ENCODE peak calls at places on chromosomes 4 and X, in five cellular contexts. P, G, F, H and A are unnamed samples.

GRCh38 chr4:147160908-147161513 is 215.3 kb upstream of the TTC29 start:
- DNase-seq in F (peak; percentile 10), H (peak; percentile 67), P (peak; percentile 77), G (no peak), A (peak; percentile 76)

GRCh38 chr4:13700196-13701140 is 72.9 kb upstream of the BOD1L1 start:
- DNase-seq in F (no peak), P (peak; percentile 94), H (peak; percentile 97), G (no peak), A (no peak)

GRCh38 chrX:149563359-149563758 is 13.6 kb upstream of the HSFX3 start:
- DNase-seq in P (no peak), F (no peak), G (no peak), H (no peak), A (no peak)

GRCh38 chr4:119329837-119330620 is 8.1 kb upstream of the FABP2 start:
- DNase-seq in F (no peak), H (no peak), G (no peak), P (no peak), A (no peak)

GRCh38 chrX:111671668-111672067 is 9.3 kb upstream of the ALG13 start:
- DNase-seq in P (no peak), H (peak; percentile 7), F (no peak), G (no peak), A (no peak)

GRCh38 chr4:106264331-106264728 is 51.7 kb downstream of the TBCK start:
- DNase-seq in F (no peak), H (no peak), P (no peak), G (no peak), A (no peak)

GRCh38 chr4:165580379-165580905 is 201.6 kb downstream of the CPE start:
- DNase-seq in G (peak; percentile 22), F (no peak), H (peak; percentile 99), P (peak; percentile 88), A (no peak)

GRCh38 chr4:38667005-38667771 is 3.2 kb downstream of the KLF3 start:
- DNase-seq in P (peak; percentile 99), F (peak; percentile 95), H (peak; percentile 99), G (peak; percentile 88), A (no peak)

GRCh38 chrX:8548446-8548845 is 83.8 kb downstream of the VCX3B start:
- DNase-seq in F (no peak), G (no peak), H (no peak), P (no peak), A (no peak)

GRCh38 chr4:7195546-7196282 is 3.4 kb downstream of the SORCS2 start:
- DNase-seq in P (peak; percentile 79), F (no peak), H (peak; percentile 55), G (peak; percentile 18), A (no peak)

GRCh38 chr4:41331224-41331623 is 74.5 kb downstream of the UCHL1 start:
- DNase-seq in H (no peak), P (peak; percentile 8), G (no peak), F (no peak), A (no peak)

GRCh38 chr4:67615119-67615518 is 56.6 kb downstream of the STAP1 start:
- DNase-seq in G (no peak), P (no peak), F (peak; percentile 63), H (no peak), A (no peak)

GRCh38 chr4:102430511-102430910 is 70.6 kb upstream of the NFKB1 start:
- DNase-seq in H (peak; percentile 39), G (no peak), F (no peak), P (peak; percentile 42), A (no peak)

GRCh38 chrX:134743121-134743520 is 84.8 kb upstream of the PLAC1 start:
- DNase-seq in G (no peak), F (no peak), H (peak; percentile 72), P (peak; percentile 66), A (no peak)

GRCh38 chr4:119733431-119733830 is 104.8 kb upstream of the PDE5A start:
- DNase-seq in F (no peak), H (no peak), P (peak; percentile 35), G (no peak), A (no peak)

GRCh38 chrX:110219920-110220319 is 98.0 kb downstream of the AMMECR1 start:
- DNase-seq in H (peak; percentile 77), P (peak; percentile 53), F (no peak), G (no peak), A (no peak)

GRCh38 chr4:176742211-176742610 is 50.5 kb downstream of the VEGFC start:
- DNase-seq in G (no peak), H (no peak), P (no peak), F (no peak), A (no peak)

GRCh38 chrX:143058096-143058495 is 32.4 kb downstream of the SPANXN4 start:
- DNase-seq in G (no peak), F (no peak), H (no peak), P (no peak), A (no peak)

GRCh38 chrX:427812-428725 is 41.4 kb upstream of the PPP2R3B start:
- DNase-seq in P (no peak), G (no peak), F (peak; percentile 27), H (no peak), A (no peak)

GRCh38 chrX:41935827-41936226 is 12.5 kb upstream of the CASK start:
- DNase-seq in G (no peak), H (no peak), P (no peak), F (no peak), A (no peak)

GRCh38 chrX:40154853-40155616 is 57.3 kb upstream of the BCOR start:
- DNase-seq in H (peak; percentile 52), G (peak; percentile 84), P (peak; percentile 61), F (peak; percentile 78), A (peak; percentile 75)

GRCh38 chrX:135652602-135653001 is 60.8 kb upstream of the CT45A1 start:
- DNase-seq in F (no peak), P (no peak), G (no peak), H (no peak), A (no peak)

GRCh38 chr4:38577482-38577881 is 86.5 kb upstream of the KLF3 start:
- DNase-seq in F (no peak), G (no peak), P (no peak), H (no peak), A (no peak)

GRCh38 chr4:123953556-123953955 is 557.0 kb downstream of the SPRY1 start:
- DNase-seq in F (no peak), H (no peak), P (no peak), G (no peak), A (no peak)

GRCh38 chr4:14345356-14345775 is 656.9 kb upstream of the CPEB2 start:
- DNase-seq in G (no peak), F (peak; percentile 3), P (peak; percentile 48), H (peak; percentile 77), A (no peak)

GRCh38 chrX:133249659-133250058 is 31.5 kb upstream of the TFDP3 start:
- DNase-seq in H (peak; percentile 25), F (no peak), G (no peak), P (peak; percentile 13), A (no peak)
- TF ChIP-seq CTCF in H (peak; percentile 23), F (no peak), G (no peak), P (peak; percentile 20), A (no peak)

GRCh38 chr4:76072760-76073159 is 1.7 kb upstream of the ART3 start:
- DNase-seq in P (no peak), H (no peak), F (no peak), G (no peak), A (no peak)

GRCh38 chr4:76066546-76066945 is 8.0 kb upstream of the ART3 start:
- DNase-seq in P (no peak), H (no peak), F (no peak), G (no peak), A (no peak)

GRCh38 chr4:76061977-76062376 is 12.5 kb upstream of the ART3 start:
- DNase-seq in F (no peak), H (no peak), G (no peak), P (no peak), A (peak; percentile 46)

GRCh38 chr4:76067652-76068286 is 6.7 kb upstream of the ART3 start:
- DNase-seq in F (peak; percentile 73), H (peak; percentile 79), P (peak; percentile 84), G (peak; percentile 77), A (peak; percentile 73)
- TF ChIP-seq CTCF in F (peak; percentile 77), H (peak; percentile 89), P (peak; percentile 87), G (peak; percentile 62), A (peak; percentile 76)

GRCh38 chr4:44927361-44928061 is 201.2 kb upstream of the GNPDA2 start:
- DNase-seq in G (no peak), F (no peak), H (peak; percentile 47), P (peak; percentile 22), A (peak; percentile 10)
- TF ChIP-seq CTCF in G (peak; percentile 19), F (no peak), H (peak; percentile 47), P (peak; percentile 23), A (no peak)

GRCh38 chrX:105191878-105192277 is 28.6 kb downstream of the TEX13A start:
- DNase-seq in G (no peak), P (no peak), H (peak; percentile 23), F (peak; percentile 1), A (no peak)
- TF ChIP-seq CTCF in G (no peak), P (peak; percentile 46), H (peak; percentile 64), F (peak; percentile 1), A (no peak)